ENCODE peak calls at places on chromosomes 16 and 17, in six cellular contexts. N, I, M, B, E and F are unnamed samples. For H3K27me3, the result is how much of the 10 kb centered on the place peaks cover.

GRCh38 chr17:31369266-31369665 is 22.2 kb upstream of the RAB11FIP4 start:
- DNase-seq in E (no peak), I (no peak), M (no peak), N (no peak), B (no peak), F (no peak)

GRCh38 chr17:72005332-72006163 is 115.3 kb upstream of the SOX9 start:
- DNase-seq in N (no peak), I (no peak), E (no peak), M (no peak), B (no peak), F (no peak)

GRCh38 chr16:85126731-85127662 is 14.7 kb upstream of the CIBAR2 start:
- DNase-seq in E (no peak), I (no peak), N (no peak), B (peak), M (peak), F (no peak)

GRCh38 chr16:46768809-46769208 is 20.7 kb upstream of the MYLK3 start:
- DNase-seq in N (no peak), B (no peak), E (no peak), M (no peak), I (no peak), F (no peak)

GRCh38 chr16:66397736-66398433 is 29.2 kb upstream of the BEAN1 start:
- DNase-seq in B (no peak), N (no peak), E (no peak), M (no peak), I (no peak), F (no peak)

GRCh38 chr17:74690409-74690825 is 22.3 kb downstream of the CD300LF start:
- DNase-seq in B (no peak), E (no peak), I (no peak), M (no peak), N (no peak), F (no peak)

GRCh38 chr16:78748471-78748929 is 649.0 kb downstream of the WWOX start:
- DNase-seq in N (no peak), B (no peak), I (no peak), E (no peak), M (no peak), F (no peak)

GRCh38 chr16:84990782-84991181 is 20.6 kb downstream of the ZDHHC7 start:
- DNase-seq in B (no peak), E (no peak), I (no peak), N (no peak), M (no peak), F (no peak)

GRCh38 chr17:38881600-38882191 is 11.8 kb downstream of the LASP1 start:
- DNase-seq in B (peak), E (no peak), M (no peak), I (peak), N (no peak), F (no peak)

GRCh38 chr17:47705536-47706481 is 11.8 kb downstream of the TBKBP1 start:
- DNase-seq in M (no peak), N (no peak), B (no peak), I (no peak), E (no peak), F (no peak)

GRCh38 chr16:80527297-80527696 is 13.5 kb upstream of the DYNLRB2 start:
- DNase-seq in E (no peak), N (peak), I (no peak), M (peak), B (no peak), F (no peak)

GRCh38 chr16:67942200-67942509 is 1.8 kb downstream of the LCAT start:
- DNase-seq in E (no peak), B (peak), N (peak), M (peak), I (no peak), F (no peak)

GRCh38 chr16:2296662-2297505 is 29.0 kb upstream of the RNPS1 start:
- DNase-seq in N (peak), I (peak), B (peak), E (peak), M (peak), F (no peak)

GRCh38 chr17:2551928-2552327 is 40.2 kb upstream of the METTL16 start:
- DNase-seq in B (no peak), I (no peak), M (no peak), N (no peak), E (no peak), F (no peak)

GRCh38 chr17:47934856-47935255 is 6.5 kb upstream of the PNPO start:
- DNase-seq in I (no peak), B (no peak), E (no peak), M (peak), N (no peak), F (no peak)

GRCh38 chr17:17021194-17021863 is 20.9 kb upstream of the MPRIP start:
- DNase-seq in N (no peak), B (no peak), I (peak), M (no peak), E (peak), F (no peak)

GRCh38 chr17:57948555-57949420 is 6.4 kb downstream of the CUEDC1 start:
- DNase-seq in N (no peak), E (no peak), B (no peak), I (no peak), M (peak), F (no peak)

GRCh38 chr16:11497329-11497805 is 89.4 kb downstream of the LITAF start:
- DNase-seq in N (peak), I (peak), B (peak), E (peak), M (peak), F (no peak)

GRCh38 chr16:87201052-87201451 is 116.1 kb downstream of the C16orf95 start:
- DNase-seq in E (no peak), I (no peak), M (peak), N (no peak), B (no peak), F (no peak)

GRCh38 chr16:47079883-47080282 is 63.9 kb downstream of the NETO2 start:
- DNase-seq in E (no peak), M (no peak), B (no peak), N (no peak), I (no peak), F (no peak)

GRCh38 chr17:76501827-76502307 is 644 bp upstream of the RHBDF2 start:
- DNase-seq in M (no peak), N (no peak), E (peak), B (no peak), I (peak), F (no peak)

GRCh38 chr17:76502326-76503211 is 1.3 kb upstream of the RHBDF2 start:
- DNase-seq in N (no peak), B (no peak), M (no peak), E (peak), I (peak), F (no peak)

GRCh38 chr17:76506408-76507328 is 5.4 kb upstream of the RHBDF2 start:
- DNase-seq in I (peak), B (peak), E (peak), N (peak), M (peak), F (peak)

GRCh38 chr17:76501018-76501826 is at the start of gene RHBDF2:
- DNase-seq in E (peak), I (peak), B (peak), M (peak), N (peak), F (peak)

GRCh38 chr17:76504117-76504516 is 2.9 kb upstream of the RHBDF2 start:
- DNase-seq in M (no peak), I (no peak), B (no peak), E (no peak), N (no peak), F (no peak)
- TF ChIP-seq CTCF in M (peak), I (no peak), B (peak), E (no peak), N (no peak), F (no peak)

GRCh38 chr16:89013111-89013510 is 36.1 kb upstream of the CBFA2T3 start:
- DNase-seq in M (no peak), N (no peak), B (no peak), E (no peak), I (no peak), F (no peak)
- H3K27me3 ChIP-seq in M (under half), N (under half), B (under half), E (under half), I (half or more), F (under half)

GRCh38 chr17:60639019-60639330 is 38.7 kb upstream of the BCAS3 start:
- DNase-seq in M (no peak), I (no peak), E (no peak), B (no peak), N (no peak), F (no peak)
- TF ChIP-seq CTCF in M (peak), I (no peak), E (no peak), B (no peak), N (no peak), F (no peak)

DNA sequence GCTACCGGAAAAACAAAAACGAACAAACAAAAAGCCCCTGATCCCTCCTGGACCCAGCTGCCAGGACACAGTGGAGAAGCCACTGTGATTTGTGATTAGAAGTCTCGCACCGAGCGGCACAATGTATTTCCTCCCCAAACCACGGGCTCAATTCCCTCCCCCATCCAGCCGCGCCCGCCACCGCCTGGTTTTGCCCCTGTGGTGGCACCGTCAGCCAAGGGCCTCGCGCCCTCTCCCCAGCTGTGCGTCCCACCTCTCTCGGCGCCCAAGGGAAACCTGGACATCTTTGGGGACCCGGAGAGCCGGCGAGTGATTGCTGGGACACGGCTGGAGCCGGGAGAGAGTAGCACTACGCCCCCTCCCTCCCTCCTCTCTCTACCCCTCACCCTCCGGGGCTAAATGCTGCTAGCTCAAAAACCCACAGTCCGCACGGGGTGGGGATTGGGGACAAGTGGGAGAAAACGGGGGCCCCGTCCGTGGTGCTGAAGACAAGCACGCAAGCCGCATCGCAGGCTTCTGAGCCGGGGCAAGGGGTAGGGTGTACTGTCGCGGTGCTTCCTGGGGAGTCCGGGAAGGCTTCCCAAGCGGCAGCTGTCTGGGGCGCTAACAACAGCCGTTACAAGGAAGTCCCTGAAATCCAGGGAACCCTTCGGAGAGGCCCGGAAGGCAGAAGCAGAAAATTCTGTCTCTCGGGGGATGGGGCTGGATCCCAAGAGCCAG is 1.5 kb downstream of the CBLN1 start:
- DNase-seq in N (peak), M (no peak), E (peak), I (no peak), B (no peak), F (no peak)
- H3K27me3 ChIP-seq in N (under half), M (half or more), E (under half), I (half or more), B (under half), F (half or more)

GRCh38 chr17:78952706-78953105 is 27.0 kb downstream of the LGALS3BP start:
- DNase-seq in I (no peak), M (no peak), E (no peak), N (no peak), B (no peak), F (no peak)
- TF ChIP-seq CTCF in I (no peak), M (no peak), E (no peak), N (no peak), B (no peak), F (no peak)

DNA sequence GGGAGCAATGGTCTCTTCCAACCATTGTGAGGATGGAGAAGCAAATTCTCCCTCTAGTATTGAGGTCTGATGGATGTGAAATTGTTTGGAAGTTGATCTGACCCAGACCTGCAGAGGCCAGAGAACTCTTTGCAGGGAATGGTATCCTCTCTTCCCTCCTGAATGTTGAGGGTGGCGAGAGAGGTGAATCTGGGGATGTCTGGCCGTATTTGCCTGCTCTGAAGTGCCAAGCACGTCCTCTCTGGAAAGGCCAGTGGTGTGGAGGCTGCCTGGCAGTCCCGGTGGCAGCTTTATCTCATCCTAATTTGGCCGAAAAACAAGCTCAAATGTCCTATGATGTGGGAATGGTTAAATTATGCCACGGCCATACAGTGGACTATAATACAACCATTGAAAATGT is 30.7 kb downstream of the WSCD1 start:
- DNase-seq in M (no peak), N (no peak), E (no peak), I (no peak), B (no peak), F (no peak)
- H3K27me3 ChIP-seq in M (under half), N (under half), E (under half), I (under half), B (under half), F (under half)

GRCh38 chr16:59188029-59188428 is 453.9 kb upstream of the GOT2 start:
- DNase-seq in I (no peak), E (no peak), B (no peak), N (no peak), M (no peak), F (no peak)

GRCh38 chr16:59198487-59198886 is 464.4 kb upstream of the GOT2 start:
- DNase-seq in E (no peak), N (no peak), I (no peak), M (no peak), B (no peak), F (no peak)

GRCh38 chr16:59195242-59195641 is 461.1 kb upstream of the GOT2 start:
- DNase-seq in E (no peak), B (no peak), N (no peak), M (no peak), I (no peak), F (no peak)

DNA sequence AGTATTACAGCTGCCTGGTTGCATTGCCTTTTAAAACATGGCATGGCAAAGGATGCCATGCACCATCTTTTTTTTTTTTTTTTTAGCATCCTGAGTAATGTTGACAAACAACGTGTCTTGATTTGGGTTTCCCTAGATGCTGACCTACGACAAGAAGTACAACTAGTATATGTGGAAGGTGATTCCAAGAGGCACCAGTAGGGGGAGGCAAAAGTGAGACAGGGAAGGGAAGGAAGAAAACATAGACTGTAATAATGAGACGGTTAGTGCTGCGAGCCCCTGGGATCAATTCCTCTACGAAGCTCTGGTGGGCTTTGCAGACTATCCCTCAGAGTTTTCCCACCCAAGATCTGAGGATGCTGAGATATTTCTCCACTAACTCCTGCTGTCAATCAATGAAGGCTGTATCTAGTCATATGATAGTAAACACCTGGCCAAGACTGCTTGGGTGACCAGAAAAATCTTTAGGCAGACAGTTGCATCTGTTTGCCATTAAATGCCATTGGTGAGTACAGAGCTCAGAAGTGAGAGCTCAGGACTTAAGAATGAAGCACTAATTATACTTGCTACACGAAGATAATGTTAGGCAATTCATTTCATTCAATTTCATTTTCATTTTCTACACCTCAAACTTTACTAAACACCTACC is 458.6 kb upstream of the GOT2 start:
- DNase-seq in I (no peak), E (no peak), B (peak), N (peak), M (peak), F (no peak)
- TF ChIP-seq CTCF in I (no peak), E (no peak), B (peak), N (peak), M (peak), F (no peak)